ENCODE peak calls at places on chromosome 21, in four cellular contexts. One of them, this sample, is unnamed.

GRCh38 chr21:38334866-38335265 is 78.1 kb downstream of the KCNJ15 start:
- DNase-seq in lower leg skin: peak; percentile 46
- DNase-seq in MM.1S: no peak
- DNase-seq in PC-3: no peak
- DNase-seq in this sample: no peak

GRCh38 chr21:21750124-21750825 is 752.1 kb downstream of the NCAM2 start:
- DNase-seq in lower leg skin: no peak
- DNase-seq in MM.1S: no peak
- DNase-seq in PC-3: no peak
- DNase-seq in this sample: no peak

GRCh38 chr21:25903599-25903998 is 168.8 kb downstream of the GABPA start:
- DNase-seq in lower leg skin: no peak
- DNase-seq in MM.1S: no peak
- DNase-seq in PC-3: no peak
- DNase-seq in this sample: no peak

GRCh38 chr21:28971171-28971570 is 21.5 kb downstream of the LTN1 start:
- DNase-seq in lower leg skin: no peak
- DNase-seq in MM.1S: no peak
- DNase-seq in PC-3: no peak
- DNase-seq in this sample: no peak

GRCh38 chr21:34336756-34337391 is 26.9 kb upstream of the KCNE2 start:
- DNase-seq in lower leg skin: peak; percentile 74
- DNase-seq in MM.1S: no peak
- DNase-seq in PC-3: no peak
- DNase-seq in this sample: no peak

GRCh38 chr21:28436286-28436932 is 556.3 kb downstream of the LTN1 start:
- DNase-seq in lower leg skin: no peak
- DNase-seq in MM.1S: no peak
- DNase-seq in PC-3: peak; percentile 79
- DNase-seq in this sample: no peak

GRCh38 chr21:23986214-23986613 is 1621.1 kb downstream of the MRPL39 start:
- DNase-seq in lower leg skin: no peak
- DNase-seq in MM.1S: no peak
- DNase-seq in PC-3: no peak
- DNase-seq in this sample: no peak

GRCh38 chr21:17610862-17611261 is 1.8 kb downstream of the BTG3 start:
- DNase-seq in lower leg skin: no peak
- DNase-seq in MM.1S: no peak
- DNase-seq in PC-3: no peak
- DNase-seq in this sample: no peak

GRCh38 chr21:41254090-41254700 is 62.4 kb upstream of the FAM3B start:
- DNase-seq in lower leg skin: no peak
- DNase-seq in MM.1S: no peak
- DNase-seq in PC-3: peak; percentile 56
- DNase-seq in this sample: no peak

GRCh38 chr21:38223893-38224540 is 32.8 kb upstream of the KCNJ15 start:
- DNase-seq in lower leg skin: no peak
- DNase-seq in MM.1S: no peak
- DNase-seq in PC-3: peak; percentile 22
- DNase-seq in this sample: no peak

GRCh38 chr21:26513212-26513611 is 59.9 kb downstream of the CYYR1 start:
- DNase-seq in lower leg skin: no peak
- DNase-seq in MM.1S: no peak
- DNase-seq in PC-3: peak; percentile 77
- DNase-seq in this sample: no peak

GRCh38 chr21:29302340-29302991 is 3.7 kb downstream of the BACH1 start:
- DNase-seq in lower leg skin: no peak
- DNase-seq in MM.1S: no peak
- DNase-seq in PC-3: peak; percentile 35
- DNase-seq in this sample: no peak

GRCh38 chr21:26837539-26837938 is 7.7 kb downstream of the ADAMTS1 start:
- DNase-seq in lower leg skin: no peak
- DNase-seq in MM.1S: no peak
- DNase-seq in PC-3: no peak
- DNase-seq in this sample: no peak

GRCh38 chr21:35400233-35400939 is 351.3 kb upstream of the RUNX1 start:
- DNase-seq in lower leg skin: no peak
- DNase-seq in MM.1S: peak; percentile 89
- DNase-seq in PC-3: peak; percentile 90
- DNase-seq in this sample: no peak

GRCh38 chr21:35102488-35103407 is 53.6 kb upstream of the RUNX1 start:
- DNase-seq in lower leg skin: peak; percentile 87
- DNase-seq in MM.1S: no peak
- DNase-seq in PC-3: no peak
- DNase-seq in this sample: no peak

GRCh38 chr21:35475768-35476167 is 426.7 kb upstream of the RUNX1 start:
- DNase-seq in lower leg skin: no peak
- DNase-seq in MM.1S: no peak
- DNase-seq in PC-3: no peak
- DNase-seq in this sample: no peak

GRCh38 chr21:26850116-26850643 is 5.0 kb upstream of the ADAMTS1 start:
- DNase-seq in lower leg skin: no peak
- DNase-seq in MM.1S: peak; percentile 58
- DNase-seq in PC-3: peak; percentile 80
- DNase-seq in this sample: no peak

GRCh38 chr21:26546698-26547097 is 26.4 kb downstream of the CYYR1 start:
- DNase-seq in lower leg skin: no peak
- DNase-seq in MM.1S: no peak
- DNase-seq in PC-3: no peak
- DNase-seq in this sample: no peak

GRCh38 chr21:26965567-26966359 is 1.1 kb downstream of the ADAMTS5 start:
- DNase-seq in lower leg skin: peak; percentile 86
- DNase-seq in MM.1S: no peak
- DNase-seq in PC-3: no peak
- DNase-seq in this sample: peak; percentile 77

GRCh38 chr21:26883768-26884167 is 38.6 kb upstream of the ADAMTS1 start:
- DNase-seq in lower leg skin: no peak
- DNase-seq in MM.1S: no peak
- DNase-seq in PC-3: no peak
- DNase-seq in this sample: no peak

GRCh38 chr21:46368533-46369285 is 44.8 kb downstream of the PCNT start:
- DNase-seq in lower leg skin: no peak
- DNase-seq in MM.1S: peak; percentile 87
- DNase-seq in PC-3: no peak
- DNase-seq in this sample: no peak

GRCh38 chr21:26961704-26962103 is 5.2 kb downstream of the ADAMTS5 start:
- DNase-seq in lower leg skin: no peak
- DNase-seq in MM.1S: no peak
- DNase-seq in PC-3: peak; percentile 28
- DNase-seq in this sample: no peak

GRCh38 chr21:17726047-17726446 is 93.1 kb downstream of the C21orf91 start:
- DNase-seq in lower leg skin: no peak
- DNase-seq in MM.1S: no peak
- DNase-seq in PC-3: peak; percentile 32
- DNase-seq in this sample: no peak

GRCh38 chr21:38352536-38353219 is 95.9 kb downstream of the KCNJ15 start:
- DNase-seq in lower leg skin: peak; percentile 91
- DNase-seq in MM.1S: peak; percentile 63
- DNase-seq in PC-3: peak; percentile 86
- DNase-seq in this sample: no peak

GRCh38 chr21:40837456-40837855 is 9.5 kb downstream of the DSCAM start:
- DNase-seq in lower leg skin: no peak
- DNase-seq in MM.1S: no peak
- DNase-seq in PC-3: no peak
- DNase-seq in this sample: no peak

GRCh38 chr21:14603202-14603601 is 57.1 kb upstream of the SAMSN1 start:
- DNase-seq in lower leg skin: no peak
- DNase-seq in MM.1S: no peak
- DNase-seq in PC-3: peak; percentile 67
- DNase-seq in this sample: no peak

GRCh38 chr21:34159617-34159883 is 86.2 kb downstream of the MRPS6 start:
- DNase-seq in lower leg skin: no peak
- DNase-seq in MM.1S: no peak
- DNase-seq in PC-3: no peak
- DNase-seq in this sample: no peak

GRCh38 chr21:36966066-36966845 is at the start of gene HLCS:
- DNase-seq in lower leg skin: peak; percentile 92
- DNase-seq in MM.1S: peak; percentile 91
- DNase-seq in PC-3: peak; percentile 85
- DNase-seq in this sample: peak; percentile 78
- TF ChIP-seq CTCF in lower leg skin: no peak
- TF ChIP-seq CTCF in MM.1S: peak; percentile 17
- TF ChIP-seq CTCF in PC-3: no peak
- TF ChIP-seq CTCF in this sample: peak; percentile 41

GRCh38 chr21:43619344-43619743 is 39.9 kb downstream of the HSF2BP start:
- DNase-seq in lower leg skin: no peak
- DNase-seq in MM.1S: no peak
- DNase-seq in PC-3: no peak
- DNase-seq in this sample: no peak

GRCh38 chr21:43619856-43620255 is 39.4 kb downstream of the HSF2BP start:
- DNase-seq in lower leg skin: no peak
- DNase-seq in MM.1S: no peak
- DNase-seq in PC-3: peak; percentile 56
- DNase-seq in this sample: no peak

GRCh38 chr21:43622796-43623195 is 36.5 kb downstream of the HSF2BP start:
- DNase-seq in lower leg skin: no peak
- DNase-seq in MM.1S: no peak
- DNase-seq in PC-3: no peak
- DNase-seq in this sample: no peak

GRCh38 chr21:43623588-43623987 is 35.7 kb downstream of the HSF2BP start:
- DNase-seq in lower leg skin: no peak
- DNase-seq in MM.1S: no peak
- DNase-seq in PC-3: no peak
- DNase-seq in this sample: no peak

GRCh38 chr21:43618940-43619339 is 40.3 kb downstream of the HSF2BP start:
- DNase-seq in lower leg skin: no peak
- DNase-seq in MM.1S: no peak
- DNase-seq in PC-3: peak; percentile 91
- DNase-seq in this sample: no peak
- TF ChIP-seq CTCF in lower leg skin: no peak
- TF ChIP-seq CTCF in MM.1S: no peak
- TF ChIP-seq CTCF in PC-3: no peak
- TF ChIP-seq CTCF in this sample: no peak

DNA sequence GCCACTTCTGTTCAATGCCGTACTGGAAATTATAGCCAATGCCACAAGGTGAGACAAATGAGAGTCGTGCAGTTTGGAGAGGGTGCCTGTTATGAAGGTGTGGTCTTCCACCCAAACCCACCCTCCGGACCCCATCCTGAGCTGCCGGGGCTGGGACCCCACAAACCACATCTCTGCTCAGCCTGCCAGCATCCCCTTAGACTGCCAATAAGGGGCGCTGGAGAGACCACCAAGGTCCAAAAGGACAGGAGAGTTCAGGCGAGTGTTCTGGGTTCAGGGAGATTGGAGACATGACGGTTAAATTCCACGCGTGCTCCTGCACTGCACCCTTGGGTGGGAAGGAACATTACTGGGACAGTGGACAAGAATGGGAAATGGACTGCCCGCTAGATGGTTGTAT is 48.7 kb upstream of the COL18A1 start:
- DNase-seq in lower leg skin: no peak
- DNase-seq in MM.1S: no peak
- DNase-seq in PC-3: no peak
- DNase-seq in this sample: no peak
- TF ChIP-seq CTCF in lower leg skin: no peak
- TF ChIP-seq CTCF in MM.1S: peak; percentile 15
- TF ChIP-seq CTCF in PC-3: peak; percentile 41
- TF ChIP-seq CTCF in this sample: peak; percentile 44

DNA sequence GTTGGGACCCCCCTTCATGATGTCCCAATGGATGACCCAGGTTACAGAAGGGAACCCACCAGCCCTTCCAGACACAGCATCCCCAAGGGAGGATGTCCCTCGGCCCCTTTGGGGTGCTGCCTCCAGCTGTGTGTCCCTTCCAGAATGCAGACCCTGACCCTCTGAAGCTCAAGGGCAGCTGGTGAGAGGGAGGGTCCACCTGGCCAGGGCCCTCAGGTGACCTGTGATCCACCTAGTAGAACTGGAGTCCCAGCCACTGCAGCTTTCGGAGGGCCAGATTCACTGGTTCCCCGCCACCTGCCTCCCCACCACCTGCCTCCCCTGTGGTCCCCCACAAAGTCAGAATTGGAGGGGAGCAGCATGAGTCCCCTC is 9.6 kb upstream of the TFF1 start:
- DNase-seq in lower leg skin: no peak
- DNase-seq in MM.1S: no peak
- DNase-seq in PC-3: no peak
- DNase-seq in this sample: no peak
- TF ChIP-seq CTCF in lower leg skin: no peak
- TF ChIP-seq CTCF in MM.1S: no peak
- TF ChIP-seq CTCF in PC-3: no peak
- TF ChIP-seq CTCF in this sample: no peak

DNA sequence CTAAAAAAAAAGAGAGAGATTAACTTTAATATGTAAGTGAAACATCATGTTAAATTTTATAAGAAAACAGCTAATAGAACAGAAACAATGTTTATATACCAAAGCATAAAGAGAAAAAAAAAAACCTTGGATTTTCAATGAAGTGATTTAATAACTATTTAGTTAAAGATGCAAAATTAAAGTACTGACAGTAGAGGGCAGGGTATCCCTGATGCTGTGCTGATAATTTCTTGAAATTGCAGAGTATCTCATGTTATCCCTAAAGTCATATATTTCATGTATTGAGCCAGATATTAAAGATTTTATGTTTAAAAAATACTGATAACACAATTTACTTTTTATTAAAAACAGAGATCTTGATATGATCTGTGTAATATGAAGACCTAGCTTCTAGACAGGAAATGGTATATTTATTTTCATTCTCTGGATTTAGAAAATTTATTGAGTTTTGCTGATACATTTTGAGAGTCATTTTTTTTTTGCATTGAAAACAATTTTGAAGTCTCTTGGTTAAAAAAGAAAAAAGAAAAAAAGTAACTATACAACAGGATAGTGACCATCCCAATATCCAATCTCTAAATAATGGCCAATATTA is 273.2 kb downstream of the USP25 start:
- DNase-seq in lower leg skin: no peak
- DNase-seq in MM.1S: no peak
- DNase-seq in PC-3: peak; percentile 58
- DNase-seq in this sample: no peak
- TF ChIP-seq CTCF in lower leg skin: no peak
- TF ChIP-seq CTCF in MM.1S: no peak
- TF ChIP-seq CTCF in PC-3: peak; percentile 78
- TF ChIP-seq CTCF in this sample: peak; percentile 71